ENCODE peak calls at places on chromosomes 2 and 18, in nine cellular contexts. One of them, this sample, is unnamed.

GRCh38 chr18:70641156-70641775 is 352.4 kb downstream of the SOCS6 start:
- DNase-seq in tibial artery: no peak
- DNase-seq in brain microvascular endothelial cell: no peak
- DNase-seq in fibroblast of mammary gland: no peak
- DNase-seq in psoas muscle: no peak
- DNase-seq in endothelial cell: no peak
- DNase-seq in natural killer cell: no peak
- DNase-seq in PC-3: no peak
- DNase-seq in upper lobe of right lung: no peak
- DNase-seq in this sample: no peak

GRCh38 chr2:231102772-231103171 is 22.1 kb downstream of the HTR2B start:
- DNase-seq in fibroblast of mammary gland: peak
- DNase-seq in psoas muscle: no peak
- DNase-seq in brain microvascular endothelial cell: no peak
- DNase-seq in upper lobe of right lung: no peak
- DNase-seq in tibial artery: no peak
- DNase-seq in endothelial cell: no peak
- DNase-seq in PC-3: no peak
- DNase-seq in natural killer cell: no peak
- DNase-seq in this sample: no peak

GRCh38 chr2:45497355-45497754 is 113.7 kb downstream of the SRBD1 start:
- DNase-seq in natural killer cell: no peak
- DNase-seq in upper lobe of right lung: no peak
- DNase-seq in fibroblast of mammary gland: peak
- DNase-seq in brain microvascular endothelial cell: peak
- DNase-seq in tibial artery: no peak
- DNase-seq in PC-3: no peak
- DNase-seq in endothelial cell: no peak
- DNase-seq in psoas muscle: no peak
- DNase-seq in this sample: no peak

GRCh38 chr2:2704380-2705093 is 373.5 kb upstream of the MYT1L start:
- DNase-seq in upper lobe of right lung: no peak
- DNase-seq in fibroblast of mammary gland: no peak
- DNase-seq in brain microvascular endothelial cell: no peak
- DNase-seq in natural killer cell: no peak
- DNase-seq in tibial artery: no peak
- DNase-seq in psoas muscle: no peak
- DNase-seq in PC-3: no peak
- DNase-seq in endothelial cell: no peak
- DNase-seq in this sample: no peak

GRCh38 chr2:174606336-174606735 is 8.7 kb upstream of the WIPF1 start:
- DNase-seq in natural killer cell: no peak
- DNase-seq in fibroblast of mammary gland: peak
- DNase-seq in upper lobe of right lung: no peak
- DNase-seq in brain microvascular endothelial cell: peak
- DNase-seq in PC-3: peak
- DNase-seq in tibial artery: no peak
- DNase-seq in psoas muscle: peak
- DNase-seq in endothelial cell: no peak
- DNase-seq in this sample: no peak

GRCh38 chr2:98757904-98758421 is 27.0 kb upstream of the MGAT4A start:
- DNase-seq in endothelial cell: no peak
- DNase-seq in upper lobe of right lung: peak
- DNase-seq in brain microvascular endothelial cell: peak
- DNase-seq in psoas muscle: peak
- DNase-seq in fibroblast of mammary gland: peak
- DNase-seq in natural killer cell: no peak
- DNase-seq in PC-3: peak
- DNase-seq in tibial artery: peak
- DNase-seq in this sample: no peak

GRCh38 chr18:42094875-42095274 is 139.8 kb downstream of the PIK3C3 start:
- DNase-seq in endothelial cell: no peak
- DNase-seq in PC-3: no peak
- DNase-seq in natural killer cell: no peak
- DNase-seq in fibroblast of mammary gland: no peak
- DNase-seq in upper lobe of right lung: no peak
- DNase-seq in brain microvascular endothelial cell: no peak
- DNase-seq in psoas muscle: no peak
- DNase-seq in tibial artery: no peak
- DNase-seq in this sample: no peak

GRCh38 chr2:64538764-64539433 is 14.8 kb downstream of the AFTPH start:
- DNase-seq in endothelial cell: no peak
- DNase-seq in psoas muscle: no peak
- DNase-seq in fibroblast of mammary gland: peak
- DNase-seq in brain microvascular endothelial cell: peak
- DNase-seq in natural killer cell: no peak
- DNase-seq in upper lobe of right lung: no peak
- DNase-seq in tibial artery: no peak
- DNase-seq in PC-3: no peak
- DNase-seq in this sample: no peak

GRCh38 chr2:72927619-72928537 is 10.6 kb downstream of the EMX1 start:
- DNase-seq in psoas muscle: no peak
- DNase-seq in brain microvascular endothelial cell: no peak
- DNase-seq in endothelial cell: no peak
- DNase-seq in natural killer cell: peak
- DNase-seq in PC-3: no peak
- DNase-seq in fibroblast of mammary gland: no peak
- DNase-seq in upper lobe of right lung: no peak
- DNase-seq in tibial artery: no peak
- DNase-seq in this sample: no peak

GRCh38 chr2:189570565-189570964 is 10.0 kb downstream of the SLC40A1 start:
- DNase-seq in psoas muscle: no peak
- DNase-seq in upper lobe of right lung: no peak
- DNase-seq in endothelial cell: no peak
- DNase-seq in natural killer cell: no peak
- DNase-seq in brain microvascular endothelial cell: no peak
- DNase-seq in tibial artery: no peak
- DNase-seq in fibroblast of mammary gland: peak
- DNase-seq in PC-3: no peak
- DNase-seq in this sample: no peak

GRCh38 chr2:62457555-62457954 is 48.4 kb downstream of the TMEM17 start:
- DNase-seq in PC-3: no peak
- DNase-seq in fibroblast of mammary gland: no peak
- DNase-seq in psoas muscle: no peak
- DNase-seq in upper lobe of right lung: no peak
- DNase-seq in endothelial cell: no peak
- DNase-seq in natural killer cell: no peak
- DNase-seq in tibial artery: no peak
- DNase-seq in brain microvascular endothelial cell: no peak
- DNase-seq in this sample: no peak
- TF ChIP-seq CTCF in PC-3: no peak
- TF ChIP-seq CTCF in fibroblast of mammary gland: no peak
- TF ChIP-seq CTCF in psoas muscle: no peak
- TF ChIP-seq CTCF in upper lobe of right lung: no peak
- TF ChIP-seq CTCF in endothelial cell: no peak
- TF ChIP-seq CTCF in natural killer cell: no peak
- TF ChIP-seq CTCF in tibial artery: no peak
- TF ChIP-seq CTCF in brain microvascular endothelial cell: no peak
- TF ChIP-seq CTCF in this sample: no peak

GRCh38 chr2:86022661-86023365 is 82.9 kb downstream of the POLR1A start:
- DNase-seq in tibial artery: peak
- DNase-seq in fibroblast of mammary gland: no peak
- DNase-seq in brain microvascular endothelial cell: no peak
- DNase-seq in psoas muscle: no peak
- DNase-seq in natural killer cell: no peak
- DNase-seq in upper lobe of right lung: no peak
- DNase-seq in endothelial cell: no peak
- DNase-seq in PC-3: no peak
- DNase-seq in this sample: no peak
- TF ChIP-seq CTCF in tibial artery: no peak
- TF ChIP-seq CTCF in fibroblast of mammary gland: no peak
- TF ChIP-seq CTCF in brain microvascular endothelial cell: no peak
- TF ChIP-seq CTCF in psoas muscle: no peak
- TF ChIP-seq CTCF in natural killer cell: no peak
- TF ChIP-seq CTCF in upper lobe of right lung: no peak
- TF ChIP-seq CTCF in endothelial cell: no peak
- TF ChIP-seq CTCF in PC-3: no peak
- TF ChIP-seq CTCF in this sample: no peak

DNA sequence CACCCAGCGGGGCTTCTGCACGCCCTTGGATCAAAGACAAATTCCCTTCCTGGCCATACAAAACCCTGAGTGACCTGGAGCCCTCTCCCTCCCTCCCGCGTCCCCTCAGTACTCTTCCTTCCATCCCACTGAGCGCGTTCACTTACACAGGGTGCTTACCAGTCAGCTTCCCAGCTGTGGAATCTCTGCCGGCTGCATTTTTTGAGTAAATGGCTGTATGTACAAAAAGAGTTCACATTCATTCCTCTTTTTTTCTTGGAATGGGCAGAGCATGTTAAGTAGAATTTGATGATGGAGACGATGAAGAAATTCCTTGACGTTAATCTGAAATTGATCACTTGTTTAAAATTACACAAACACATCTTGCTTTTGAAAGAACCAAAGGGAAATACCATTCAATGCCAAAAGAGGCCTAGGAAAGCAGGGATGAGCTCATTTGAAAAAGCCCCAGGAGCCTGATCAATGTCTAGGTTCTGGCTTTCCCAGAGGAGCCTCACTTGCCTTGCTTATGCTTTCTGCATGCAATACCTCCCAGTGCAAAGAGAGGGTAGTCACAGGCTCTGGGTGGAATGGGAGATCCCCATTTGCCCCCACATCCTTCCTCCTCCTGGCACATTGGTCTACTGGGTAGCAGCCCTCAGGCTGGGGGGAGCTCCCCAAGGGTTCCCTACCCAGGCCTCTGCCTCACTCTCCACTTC is 12.2 kb upstream of the SMAD7 start:
- DNase-seq in brain microvascular endothelial cell: no peak
- DNase-seq in endothelial cell: no peak
- DNase-seq in upper lobe of right lung: no peak
- DNase-seq in fibroblast of mammary gland: peak
- DNase-seq in tibial artery: no peak
- DNase-seq in natural killer cell: no peak
- DNase-seq in psoas muscle: no peak
- DNase-seq in PC-3: no peak
- DNase-seq in this sample: no peak
- TF ChIP-seq CTCF in brain microvascular endothelial cell: peak
- TF ChIP-seq CTCF in endothelial cell: no peak
- TF ChIP-seq CTCF in upper lobe of right lung: no peak
- TF ChIP-seq CTCF in fibroblast of mammary gland: no peak
- TF ChIP-seq CTCF in tibial artery: no peak
- TF ChIP-seq CTCF in natural killer cell: no peak
- TF ChIP-seq CTCF in psoas muscle: no peak
- TF ChIP-seq CTCF in PC-3: no peak
- TF ChIP-seq CTCF in this sample: no peak

DNA sequence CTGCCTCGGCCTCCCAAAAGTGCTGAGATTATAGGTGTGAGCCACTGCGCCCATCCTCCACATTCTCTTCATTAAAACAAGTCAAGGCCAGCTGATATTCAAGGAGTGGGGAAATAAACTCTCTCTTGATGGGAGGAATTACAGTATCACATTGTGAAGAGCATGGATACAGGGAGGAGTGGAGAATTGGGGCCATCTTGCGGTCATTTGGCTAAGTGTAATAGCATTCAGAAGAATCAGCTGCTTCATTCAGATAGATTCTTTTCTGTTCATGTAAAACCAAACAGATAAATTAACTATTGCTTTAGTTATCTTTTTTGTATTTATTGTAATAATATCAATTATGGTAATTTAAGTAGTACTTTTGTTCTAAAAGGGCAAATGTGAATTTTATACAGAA is 156.3 kb downstream of the UBR3 start:
- DNase-seq in endothelial cell: no peak
- DNase-seq in PC-3: no peak
- DNase-seq in tibial artery: no peak
- DNase-seq in fibroblast of mammary gland: peak
- DNase-seq in brain microvascular endothelial cell: no peak
- DNase-seq in upper lobe of right lung: no peak
- DNase-seq in natural killer cell: no peak
- DNase-seq in psoas muscle: no peak
- DNase-seq in this sample: no peak
- TF ChIP-seq CTCF in endothelial cell: no peak
- TF ChIP-seq CTCF in PC-3: no peak
- TF ChIP-seq CTCF in tibial artery: no peak
- TF ChIP-seq CTCF in fibroblast of mammary gland: peak
- TF ChIP-seq CTCF in brain microvascular endothelial cell: peak
- TF ChIP-seq CTCF in upper lobe of right lung: no peak
- TF ChIP-seq CTCF in natural killer cell: no peak
- TF ChIP-seq CTCF in psoas muscle: no peak
- TF ChIP-seq CTCF in this sample: no peak

DNA sequence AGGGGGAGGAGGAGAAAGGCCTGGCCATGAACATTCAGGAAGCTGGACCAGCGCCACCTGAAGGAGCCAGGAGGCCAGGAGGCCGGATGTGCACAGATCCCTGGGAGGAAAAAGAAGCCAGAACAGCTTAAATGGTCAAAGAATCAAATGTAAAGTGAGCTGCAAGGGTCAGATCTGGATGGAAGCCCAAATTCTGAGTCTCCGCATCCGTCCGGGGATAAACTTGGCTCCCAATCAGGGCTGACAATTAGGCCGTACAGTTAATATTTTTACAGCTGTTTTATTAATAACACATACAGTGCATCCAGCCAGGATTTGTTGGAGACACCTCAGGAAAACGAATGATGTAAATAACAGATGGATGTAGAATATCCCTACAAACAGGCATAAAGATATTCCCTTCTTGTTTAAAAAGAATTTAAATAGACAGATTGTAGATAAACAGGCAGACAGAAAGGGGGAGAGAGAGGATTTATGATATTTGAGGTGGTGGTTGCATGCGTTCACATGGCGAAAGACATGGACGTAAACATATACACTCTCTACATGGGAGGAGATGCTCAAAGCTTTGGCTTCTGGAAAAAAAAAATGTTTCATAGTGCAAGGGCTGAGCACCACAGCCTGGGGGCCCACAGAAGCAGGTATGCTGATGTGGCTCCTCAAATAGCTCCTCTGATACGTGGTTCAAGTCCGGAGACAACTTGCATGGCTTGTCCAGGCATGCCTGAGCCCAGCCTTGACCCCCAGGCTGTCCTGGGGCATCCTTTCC is 495.3 kb upstream of the TCF4 start:
- DNase-seq in natural killer cell: no peak
- DNase-seq in brain microvascular endothelial cell: no peak
- DNase-seq in PC-3: no peak
- DNase-seq in endothelial cell: no peak
- DNase-seq in upper lobe of right lung: no peak
- DNase-seq in tibial artery: no peak
- DNase-seq in psoas muscle: peak
- DNase-seq in fibroblast of mammary gland: peak
- DNase-seq in this sample: no peak
- TF ChIP-seq CTCF in natural killer cell: no peak
- TF ChIP-seq CTCF in brain microvascular endothelial cell: peak
- TF ChIP-seq CTCF in PC-3: peak
- TF ChIP-seq CTCF in endothelial cell: no peak
- TF ChIP-seq CTCF in upper lobe of right lung: no peak
- TF ChIP-seq CTCF in tibial artery: no peak
- TF ChIP-seq CTCF in psoas muscle: peak
- TF ChIP-seq CTCF in fibroblast of mammary gland: peak
- TF ChIP-seq CTCF in this sample: no peak